ENCODE peak calls at places on chromosomes 1 and 21, in four cellular contexts. Y, M, N and K are unnamed samples.

GRCh38 chr1:185686996-185687778 is 47.0 kb upstream of the HMCN1 start:
- DNase-seq in Y (no peak), M (no peak), N (no peak), K (no peak)

GRCh38 chr1:31951276-31951675 is 13.1 kb upstream of the PTP4A2 start:
- DNase-seq in Y (no peak), M (no peak), N (no peak), K (no peak)

GRCh38 chr1:172343246-172344099 is 77.0 kb upstream of the C1orf105 start:
- DNase-seq in Y (peak; percentile 43), M (no peak), N (no peak), K (no peak)

GRCh38 chr1:160094806-160095205 is 3.6 kb downstream of the IGSF8 start:
- DNase-seq in Y (no peak), M (no peak), N (no peak), K (no peak)

GRCh38 chr21:39388038-39388810 is 39.3 kb upstream of the HMGN1 start:
- DNase-seq in Y (peak; percentile 94), M (peak; percentile 92), N (peak; percentile 92), K (peak; percentile 89)

GRCh38 chr1:43805340-43805739 is 98.0 kb downstream of the ST3GAL3 start:
- DNase-seq in Y (no peak), M (no peak), N (no peak), K (no peak)

GRCh38 chr1:230707732-230708630 is 5.9 kb downstream of the AGT start:
- DNase-seq in Y (no peak), M (no peak), N (no peak), K (no peak)

GRCh38 chr21:43865471-43866181 is 603 bp downstream of the AGPAT3 start:
- DNase-seq in Y (peak; percentile 65), M (peak; percentile 48), N (peak; percentile 76), K (peak; percentile 66)

GRCh38 chr1:233327938-233328660 is 575 bp downstream of the MAP3K21 start:
- DNase-seq in Y (peak; percentile 63), M (peak; percentile 27), N (peak; percentile 45), K (peak; percentile 6)

GRCh38 chr1:3380465-3380864 is 74.0 kb upstream of the ARHGEF16 start:
- DNase-seq in Y (no peak), M (no peak), N (no peak), K (no peak)